ENCODE peak calls at places on chromosome 11, in five cellular contexts. D is stomach, R is spleen, C is HCT116, L is GM23338. M is an unnamed sample.

GRCh38 chr11:66119348-66120133 is 49.5 kb downstream of the PACS1 start:
- DNase-seq in D (no peak), R (no peak), C (peak), L (peak), M (no peak)

GRCh38 chr11:86741489-86742435 is 58.6 kb upstream of the PRSS23 start:
- DNase-seq in D (no peak), R (no peak), C (no peak), L (no peak), M (no peak)

GRCh38 chr11:77146261-77147035 is 18.4 kb downstream of the MYO7A start:
- DNase-seq in D (no peak), R (no peak), C (no peak), L (no peak), M (no peak)

GRCh38 chr11:1139441-1140066 is 18.2 kb upstream of the MUC5AC start:
- DNase-seq in D (no peak), R (peak), C (no peak), L (no peak), M (no peak)

GRCh38 chr11:84899740-84900139 is 727.4 kb downstream of the DLG2 start:
- DNase-seq in D (no peak), R (no peak), C (peak), L (peak), M (no peak)

GRCh38 chr11:120173771-120174170 is 35.9 kb upstream of the TRIM29 start:
- DNase-seq in D (no peak), R (no peak), C (no peak), L (no peak), M (peak)

GRCh38 chr11:1570896-1571759 is 943 bp downstream of the DUSP8 start:
- DNase-seq in D (no peak), R (peak), C (no peak), L (peak), M (peak)

GRCh38 chr11:108340958-108341357 is 118.1 kb downstream of the ATM start:
- DNase-seq in D (no peak), R (no peak), C (peak), L (peak), M (no peak)

GRCh38 chr11:120185678-120186407 is 25.0 kb upstream of the OAF start:
- DNase-seq in D (peak), R (peak), C (no peak), L (no peak), M (peak)

GRCh38 chr11:15937601-15938361 is 418.6 kb downstream of the SOX6 start:
- DNase-seq in D (no peak), R (no peak), C (no peak), L (peak), M (peak)

GRCh38 chr11:44066732-44067131 is 662 bp downstream of the ACCS start:
- DNase-seq in D (no peak), R (no peak), C (peak), L (no peak), M (peak)

GRCh38 chr11:86291466-86292262 is 10.4 kb upstream of the HIKESHI start:
- DNase-seq in D (peak), R (no peak), C (peak), L (peak), M (no peak)

GRCh38 chr11:95695181-95695580 is 94.4 kb downstream of the FAM76B start:
- DNase-seq in D (no peak), R (no peak), C (no peak), L (no peak), M (no peak)

GRCh38 chr11:76664578-76665061 is 5.9 kb downstream of the LRRC32 start:
- DNase-seq in D (no peak), R (peak), C (no peak), L (no peak), M (peak)

GRCh38 chr11:76620471-76620870 is 50.1 kb downstream of the LRRC32 start:
- DNase-seq in D (no peak), R (no peak), C (no peak), L (no peak), M (no peak)

GRCh38 chr11:15716550-15716949 is 601.8 kb downstream of the INSC start:
- DNase-seq in D (no peak), R (no peak), C (no peak), L (no peak), M (no peak)

GRCh38 chr11:116736763-116737162 is 36.0 kb downstream of the BUD13 start:
- DNase-seq in D (no peak), R (peak), C (peak), L (peak), M (no peak)

GRCh38 chr11:70517996-70518907 is 119.9 kb downstream of the CTTN start:
- DNase-seq in D (no peak), R (peak), C (no peak), L (peak), M (no peak)

GRCh38 chr11:15170170-15170569 is 55.4 kb downstream of the INSC start:
- DNase-seq in D (no peak), R (no peak), C (no peak), L (no peak), M (no peak)

GRCh38 chr11:69375316-69376154 is 81.6 kb downstream of the MYEOV start:
- DNase-seq in D (peak), R (peak), C (no peak), L (no peak), M (peak)

GRCh38 chr11:4430060-4430459 is 19.0 kb upstream of the OR52K2 start:
- DNase-seq in D (no peak), R (no peak), C (no peak), L (no peak), M (no peak)

GRCh38 chr11:1422481-1422880 is 32.7 kb downstream of the BRSK2 start:
- DNase-seq in D (no peak), R (no peak), C (no peak), L (peak), M (no peak)

GRCh38 chr11:47460571-47461235 is 11.8 kb upstream of the RAPSN start:
- DNase-seq in D (no peak), R (no peak), C (no peak), L (no peak), M (no peak)

GRCh38 chr11:128548655-128549255 is 38.6 kb downstream of the ETS1 start:
- DNase-seq in D (peak), R (peak), C (no peak), L (peak), M (peak)

GRCh38 chr11:72524711-72525110 is 90.4 kb upstream of the CLPB start:
- DNase-seq in D (no peak), R (no peak), C (no peak), L (no peak), M (no peak)

DNA sequence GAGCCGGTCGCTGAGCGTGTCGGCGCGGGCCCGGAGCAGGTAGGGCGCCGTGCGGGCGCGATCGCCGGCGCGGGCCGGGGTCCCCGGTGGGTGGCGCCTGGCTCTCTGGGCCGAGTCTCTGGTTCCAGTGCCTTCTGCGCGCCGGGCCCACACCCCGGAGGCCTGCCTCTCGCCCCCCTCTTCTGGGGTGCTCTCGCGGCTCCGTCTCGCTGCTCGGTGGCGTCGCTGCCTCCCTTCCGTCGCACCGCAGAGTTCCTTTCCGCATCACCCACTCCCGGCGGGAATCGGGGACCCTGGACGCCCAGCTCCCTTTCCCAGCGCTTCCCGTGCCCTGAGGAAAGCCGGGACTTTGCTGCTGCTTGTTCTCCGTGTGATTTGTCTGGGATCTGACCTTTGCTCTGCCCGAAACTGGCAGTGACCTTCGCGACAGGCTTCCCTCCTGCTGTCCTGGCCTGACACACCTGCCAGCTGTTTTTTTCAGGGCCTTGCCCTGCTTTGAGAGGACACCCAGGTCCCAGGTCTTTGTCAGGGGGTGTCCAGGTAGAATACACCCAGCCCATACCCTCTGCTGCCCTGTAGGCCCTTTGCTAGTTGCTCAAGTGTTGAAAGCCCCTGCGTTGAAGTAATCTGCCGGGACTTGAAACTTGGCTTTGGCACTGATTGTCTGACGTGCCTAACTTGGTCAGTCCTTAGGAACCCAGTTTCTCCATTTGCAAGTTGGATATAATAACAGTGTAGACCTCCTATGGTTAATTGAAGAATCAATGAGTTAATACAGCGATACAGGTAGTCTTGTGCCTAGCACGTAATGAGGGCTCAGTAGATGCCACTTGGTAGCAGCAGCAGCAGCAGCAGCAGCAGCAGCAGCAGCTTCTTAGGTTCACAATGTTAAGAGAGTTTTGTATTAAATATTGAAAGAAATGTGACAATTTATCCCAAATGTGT is 791 bp downstream of the FDX1 start:
- DNase-seq in D (peak), R (no peak), C (no peak), L (peak), M (peak)
- TF ChIP-seq POLR2AphosphoS5 in D (no peak), R (no peak), C (no peak), L (no peak), M (no peak)

GRCh38 chr11:11973361-11973800 is 35.0 kb downstream of the DKK3 start:
- DNase-seq in D (peak), R (no peak), C (no peak), L (no peak), M (peak)
- TF ChIP-seq POLR2AphosphoS5 in D (peak), R (peak), C (no peak), L (no peak), M (no peak)

GRCh38 chr11:107197932-107198331 is 179.7 kb upstream of the GUCY1A2 start:
- DNase-seq in D (no peak), R (no peak), C (no peak), L (no peak), M (no peak)
- TF ChIP-seq POLR2AphosphoS5 in D (no peak), R (no peak), C (no peak), L (no peak), M (no peak)

DNA sequence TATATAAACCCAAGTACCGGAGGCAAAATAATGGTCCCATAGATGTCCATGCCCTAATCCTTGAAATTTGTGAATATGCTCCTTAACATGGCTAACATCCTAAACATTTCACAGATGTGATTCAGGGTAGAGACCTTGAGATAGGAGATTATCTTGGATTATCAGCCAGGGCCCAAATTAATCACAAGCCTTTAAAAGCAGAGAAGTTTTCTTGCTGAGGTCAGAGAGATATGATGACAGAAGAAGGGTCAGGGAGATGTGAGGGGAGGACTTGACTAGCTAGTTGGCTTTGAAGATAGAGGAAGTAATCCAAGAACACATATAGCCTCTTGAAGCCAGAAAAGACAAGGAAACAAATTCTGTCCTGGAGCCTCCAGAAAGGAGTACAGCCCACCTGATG is 19.1 kb upstream of the FDX1 start:
- DNase-seq in D (no peak), R (no peak), C (no peak), L (no peak), M (no peak)
- TF ChIP-seq POLR2AphosphoS5 in D (no peak), R (no peak), C (no peak), L (no peak), M (no peak)

GRCh38 chr11:63888170-63889086 is 28.5 kb downstream of the RCOR2 start:
- DNase-seq in D (peak), R (peak), C (no peak), L (peak), M (peak)
- TF ChIP-seq POLR2AphosphoS5 in D (peak), R (peak), C (no peak), L (peak), M (no peak)

DNA sequence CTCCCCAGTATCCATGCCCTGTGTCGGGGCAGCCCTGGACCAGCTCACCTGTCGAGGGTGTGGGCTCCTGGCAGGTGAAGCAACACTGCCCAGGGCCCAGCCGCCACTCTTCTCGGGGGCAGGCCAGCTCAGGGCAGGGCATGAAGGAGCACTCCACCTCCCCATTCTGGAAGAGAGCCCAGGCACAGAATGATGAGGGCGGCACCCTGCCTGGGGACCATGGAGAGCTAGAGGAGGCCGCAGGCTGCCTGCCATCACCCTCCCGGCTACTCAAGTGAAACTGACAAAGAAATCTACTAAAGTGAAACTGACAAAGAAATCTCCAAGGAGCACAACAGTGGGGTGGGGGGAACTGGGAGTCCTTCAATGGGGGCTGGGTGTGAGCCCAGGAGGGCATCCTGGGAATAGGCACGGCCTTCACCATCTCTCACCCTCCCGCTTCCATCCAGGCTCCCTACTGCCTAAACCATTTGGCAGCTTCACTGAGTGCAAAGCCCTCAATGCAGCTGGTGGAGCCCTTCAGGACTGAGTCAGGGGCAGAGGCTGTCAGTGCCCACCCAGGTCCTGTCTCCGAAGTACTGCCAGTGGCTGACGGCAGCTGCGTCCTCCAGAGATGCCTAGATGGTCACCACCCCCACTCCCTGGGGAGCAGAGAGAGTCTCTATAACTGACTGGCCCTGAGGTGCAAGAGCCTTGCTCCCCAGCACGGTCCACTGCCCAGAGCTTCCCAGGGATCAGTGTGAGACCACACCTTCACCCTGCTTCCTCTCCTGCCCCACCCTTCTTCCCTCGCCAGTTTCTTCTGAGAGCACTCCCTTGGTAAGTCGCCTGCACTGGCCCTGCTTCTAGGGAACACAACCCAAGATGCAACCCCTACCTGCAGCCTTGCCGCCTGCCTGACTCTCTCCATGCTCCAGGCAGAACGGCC is 21.7 kb downstream of the VWCE start:
- DNase-seq in D (peak), R (no peak), C (no peak), L (no peak), M (no peak)
- TF ChIP-seq POLR2AphosphoS5 in D (no peak), R (no peak), C (no peak), L (no peak), M (no peak)

GRCh38 chr11:117836077-117836960 is 11.8 kb upstream of the FXYD2 start:
- DNase-seq in D (peak), R (peak), C (no peak), L (no peak), M (peak)
- TF ChIP-seq POLR2AphosphoS5 in D (no peak), R (no peak), C (no peak), L (no peak), M (no peak)

GRCh38 chr11:57787205-57787604 is 25.6 kb downstream of the CTNND1 start:
- DNase-seq in D (no peak), R (no peak), C (no peak), L (no peak), M (no peak)

GRCh38 chr11:57781529-57781943 is 19.9 kb downstream of the CTNND1 start:
- DNase-seq in D (peak), R (no peak), C (peak), L (peak), M (no peak)

GRCh38 chr11:57785072-57785471 is 23.5 kb downstream of the CTNND1 start:
- DNase-seq in D (no peak), R (no peak), C (no peak), L (no peak), M (no peak)

GRCh38 chr11:57787920-57788716 is 26.5 kb downstream of the CTNND1 start:
- DNase-seq in D (no peak), R (no peak), C (no peak), L (peak), M (no peak)

GRCh38 chr11:57786436-57786835 is 24.8 kb downstream of the CTNND1 start:
- DNase-seq in D (no peak), R (no peak), C (no peak), L (no peak), M (no peak)
- TF ChIP-seq POLR2AphosphoS5 in D (no peak), R (no peak), C (no peak), L (no peak), M (no peak)

GRCh38 chr11:33899383-33900037 is 7.6 kb upstream of the LMO2 start:
- DNase-seq in D (peak), R (no peak), C (peak), L (no peak), M (peak)
- TF ChIP-seq POLR2AphosphoS5 in D (peak), R (peak), C (peak), L (no peak), M (peak)